ENCODE peak calls at places on chromosome 19, in eight cellular contexts. H is hepatocyte; U is GM19239; M is thoracic aorta; R is stimulated activated CD4-positive, alpha-beta T cell treated with anti-CD3 and anti-CD28 coated beads, Interleukin-12 subunit alpha, Interleukin-12 subunit beta, amount 100 ng/mL, for 24 hours; A is astrocyte of the cerebellum; W is HTR-8/SVneo; Q is skeletal muscle cell. I is an unnamed sample.

GRCh38 chr19:7862413-7862951 is 11.7 kb downstream of the PRR36 start:
- DNase-seq in H (peak), U (peak), M (no peak), R (peak), A (peak), W (no peak), Q (no peak), I (peak)

GRCh38 chr19:35559281-35559659 is 4.2 kb downstream of the ATP4A start:
- DNase-seq in H (no peak), U (peak), M (no peak), R (no peak), A (no peak), W (no peak), Q (no peak), I (peak)

GRCh38 chr19:4597975-4598671 is 38.6 kb upstream of the SEMA6B start:
- DNase-seq in H (peak), U (no peak), M (no peak), R (no peak), A (no peak), W (peak), Q (no peak), I (peak)

GRCh38 chr19:53868091-53868891 is 608 bp downstream of the MYADM start:
- DNase-seq in H (peak), U (no peak), M (no peak), R (peak), A (no peak), W (peak), Q (no peak), I (peak)

GRCh38 chr19:2982556-2982955 is 5.2 kb downstream of the TLE6 start:
- DNase-seq in H (no peak), U (no peak), M (no peak), R (no peak), A (no peak), W (no peak), Q (no peak), I (no peak)

GRCh38 chr19:41001243-41001971 is 10.3 kb downstream of the CYP2B6 start:
- DNase-seq in H (no peak), U (no peak), M (no peak), R (no peak), A (no peak), W (no peak), Q (no peak), I (no peak)

GRCh38 chr19:16232127-16232526 is 34.4 kb downstream of the AP1M1 start:
- DNase-seq in H (no peak), U (no peak), M (no peak), R (no peak), A (no peak), W (no peak), Q (no peak), I (no peak)

GRCh38 chr19:9751449-9751848 is 17.1 kb downstream of the ZNF846 start:
- DNase-seq in H (no peak), U (no peak), M (no peak), R (no peak), A (no peak), W (no peak), Q (no peak), I (no peak)

GRCh38 chr19:49857834-49858590 is 7.1 kb downstream of the PTOV1 start:
- DNase-seq in H (no peak), U (no peak), M (no peak), R (no peak), A (no peak), W (no peak), Q (no peak), I (no peak)

GRCh38 chr19:8638078-8638619 is 7.7 kb downstream of the NFILZ start:
- DNase-seq in H (no peak), U (no peak), M (no peak), R (no peak), A (peak), W (peak), Q (no peak), I (peak)

GRCh38 chr19:3062165-3063105 is at the start of gene TLE5:
- DNase-seq in H (peak), U (peak), M (no peak), R (peak), A (no peak), W (peak), Q (no peak), I (no peak)

GRCh38 chr19:39339636-39340035 is 2.6 kb upstream of the SAMD4B start:
- DNase-seq in H (no peak), U (no peak), M (no peak), R (no peak), A (no peak), W (no peak), Q (no peak), I (no peak)

GRCh38 chr19:15195987-15196682 is 4.7 kb downstream of the NOTCH3 start:
- DNase-seq in H (peak), U (no peak), M (no peak), R (no peak), A (no peak), W (no peak), Q (no peak), I (no peak)

GRCh38 chr19:10155834-10156233 is 36.1 kb upstream of the EIF3G start:
- DNase-seq in H (no peak), U (no peak), M (no peak), R (no peak), A (no peak), W (no peak), Q (no peak), I (peak)

GRCh38 chr19:3573858-3574637 is 1.3 kb downstream of the HMG20B start:
- DNase-seq in H (peak), U (peak), M (peak), R (peak), A (peak), W (peak), Q (peak), I (peak)

GRCh38 chr19:43354305-43354627 is 780 bp downstream of the CD177 start:
- DNase-seq in H (peak), U (no peak), M (no peak), R (no peak), A (no peak), W (no peak), Q (no peak), I (no peak)

GRCh38 chr19:48553676-48554384 is 1.9 kb downstream of the SULT2B1 start:
- DNase-seq in H (peak), U (no peak), M (no peak), R (no peak), A (no peak), W (peak), Q (peak), I (peak)

GRCh38 chr19:34317311-34317927 is 47.6 kb upstream of the GPI start:
- DNase-seq in H (peak), U (no peak), M (no peak), R (no peak), A (no peak), W (peak), Q (no peak), I (no peak)

GRCh38 chr19:1167687-1168561 is 6.1 kb downstream of the SBNO2 start:
- DNase-seq in H (no peak), U (no peak), M (no peak), R (no peak), A (no peak), W (no peak), Q (no peak), I (no peak)

GRCh38 chr19:18254546-18255500 is 19.4 kb downstream of the IQCN start:
- DNase-seq in H (no peak), U (no peak), M (no peak), R (no peak), A (no peak), W (no peak), Q (no peak), I (no peak)

GRCh38 chr19:47518139-47518538 is 3.3 kb upstream of the NAPA start:
- DNase-seq in H (no peak), U (peak), M (no peak), R (peak), A (peak), W (no peak), Q (no peak), I (peak)

GRCh38 chr19:11035441-11036377 is 53.6 kb upstream of the LDLR start:
- DNase-seq in H (peak), U (peak), M (peak), R (peak), A (peak), W (peak), Q (peak), I (peak)

GRCh38 chr19:32924200-32924599 is 47.6 kb downstream of the CEP89 start:
- DNase-seq in H (peak), U (no peak), M (no peak), R (no peak), A (no peak), W (no peak), Q (no peak), I (no peak)

GRCh38 chr19:15550847-15551182 is 42.5 kb downstream of the CYP4F22 start:
- DNase-seq in H (no peak), U (no peak), M (no peak), R (no peak), A (no peak), W (no peak), Q (no peak), I (no peak)

GRCh38 chr19:7470540-7471305 is 18.1 kb downstream of the PEX11G start:
- DNase-seq in H (no peak), U (no peak), M (no peak), R (no peak), A (no peak), W (no peak), Q (no peak), I (no peak)

GRCh38 chr19:55546822-55547614 is 1.7 kb upstream of the SBK3 start:
- DNase-seq in H (peak), U (no peak), M (peak), R (no peak), A (peak), W (no peak), Q (peak), I (peak)

GRCh38 chr19:10882108-10882457 is 10.7 kb downstream of the CARM1 start:
- DNase-seq in H (no peak), U (no peak), M (no peak), R (no peak), A (no peak), W (no peak), Q (no peak), I (no peak)

GRCh38 chr19:22606212-22606553 is 27.9 kb upstream of the ZNF492 start:
- DNase-seq in H (no peak), U (no peak), M (no peak), R (no peak), A (no peak), W (no peak), Q (no peak), I (no peak)

GRCh38 chr19:41302624-41303351 is 7.2 kb upstream of the CCDC97 start:
- DNase-seq in H (no peak), U (no peak), M (no peak), R (peak), A (no peak), W (no peak), Q (no peak), I (peak)

GRCh38 chr19:55585658-55586339 is 5.2 kb upstream of the ZNF579 start:
- DNase-seq in H (peak), U (no peak), M (no peak), R (peak), A (peak), W (peak), Q (peak), I (no peak)

GRCh38 chr19:13987101-13987890 is 18.8 kb downstream of the RFX1 start:
- DNase-seq in H (no peak), U (no peak), M (no peak), R (no peak), A (no peak), W (no peak), Q (no peak), I (peak)

GRCh38 chr19:734716-735115 is 16.2 kb upstream of the MISP start:
- DNase-seq in H (no peak), U (no peak), M (no peak), R (no peak), A (no peak), W (no peak), Q (no peak), I (no peak)

GRCh38 chr19:49231804-49232203 is 74.2 kb downstream of the TRPM4 start:
- DNase-seq in H (no peak), U (no peak), M (no peak), R (no peak), A (no peak), W (no peak), Q (no peak), I (no peak)

GRCh38 chr19:3095375-3096191 is 1.4 kb downstream of the GNA11 start:
- DNase-seq in H (peak), U (no peak), M (no peak), R (peak), A (no peak), W (no peak), Q (no peak), I (no peak)